ENCODE peak calls at places on chromosomes 1 and 21, in eight cellular contexts. U is OCI-LY7; W is fibroblast of mammary gland; A is hepatic stellate cell; G is stimulated activated CD4-positive, alpha-beta T cell treated with anti-CD3 and anti-CD28 coated beads, Interleukin-15, amount 100 ng/mL, for 24 hours; I is C1 segment of cervical spinal cord; F is HEK293T; N is B cell. R is an unnamed sample.

GRCh38 chr1:118077331-118078055 is 107.5 kb downstream of the SPAG17 start:
- DNase-seq in U (no peak), W (peak), A (no peak), G (no peak), I (no peak), F (peak), N (no peak), R (no peak)

GRCh38 chr1:203860396-203860951 is 925 bp upstream of the SNRPE start:
- DNase-seq in U (no peak), W (peak), A (no peak), G (no peak), I (no peak), F (peak), N (peak), R (no peak)

GRCh38 chr1:155952505-155952890 is 11.1 kb downstream of the RXFP4 start:
- DNase-seq in U (no peak), W (no peak), A (no peak), G (no peak), I (no peak), F (no peak), N (no peak), R (no peak)

GRCh38 chr21:28229811-28230210 is 762.9 kb downstream of the LTN1 start:
- DNase-seq in U (no peak), W (peak), A (peak), G (no peak), I (no peak), F (no peak), N (no peak), R (no peak)

GRCh38 chr1:161915051-161915503 is 108.6 kb downstream of the OLFML2B start:
- DNase-seq in U (no peak), W (peak), A (no peak), G (peak), I (no peak), F (no peak), N (no peak), R (no peak)

GRCh38 chr1:68049941-68050878 is at the start of gene DIRAS3:
- DNase-seq in U (no peak), W (peak), A (no peak), G (no peak), I (no peak), F (no peak), N (no peak), R (peak)

GRCh38 chr1:212588137-212588510 is 20.4 kb upstream of the ATF3 start:
- DNase-seq in U (no peak), W (no peak), A (no peak), G (no peak), I (no peak), F (no peak), N (no peak), R (no peak)

GRCh38 chr1:117662667-117663066 is 56.8 kb downstream of the TENT5C start:
- DNase-seq in U (no peak), W (no peak), A (no peak), G (no peak), I (no peak), F (no peak), N (no peak), R (no peak)

GRCh38 chr1:246106342-246106763 is 400.7 kb downstream of the SMYD3 start:
- DNase-seq in U (no peak), W (peak), A (no peak), G (no peak), I (no peak), F (no peak), N (no peak), R (no peak)

GRCh38 chr1:170562644-170563338 is 30.8 kb downstream of the GORAB start:
- DNase-seq in U (no peak), W (peak), A (peak), G (peak), I (no peak), F (peak), N (no peak), R (no peak)

GRCh38 chr1:168135982-168136708 is 585 bp downstream of the GPR161 start:
- DNase-seq in U (no peak), W (peak), A (peak), G (peak), I (no peak), F (no peak), N (peak), R (peak)

GRCh38 chr1:59418361-59418760 is 121.5 kb downstream of the FGGY start:
- DNase-seq in U (no peak), W (no peak), A (no peak), G (no peak), I (no peak), F (no peak), N (no peak), R (no peak)

GRCh38 chr21:44837537-44837936 is 19.7 kb upstream of the SUMO3 start:
- DNase-seq in U (no peak), W (no peak), A (no peak), G (no peak), I (no peak), F (no peak), N (no peak), R (no peak)

GRCh38 chr1:208007938-208008342 is 97.0 kb upstream of the CD34 start:
- DNase-seq in U (no peak), W (peak), A (peak), G (no peak), I (no peak), F (no peak), N (no peak), R (no peak)

GRCh38 chr1:206453111-206453510 is 17.2 kb upstream of the IKBKE start:
- DNase-seq in U (no peak), W (no peak), A (no peak), G (no peak), I (no peak), F (no peak), N (no peak), R (no peak)

GRCh38 chr1:212621830-212622315 is 13.3 kb downstream of the ATF3 start:
- DNase-seq in U (no peak), W (no peak), A (no peak), G (no peak), I (no peak), F (no peak), N (no peak), R (no peak)

GRCh38 chr1:15911927-15912326 is 64.0 kb downstream of the ZBTB17 start:
- DNase-seq in U (no peak), W (no peak), A (no peak), G (no peak), I (no peak), F (no peak), N (no peak), R (no peak)

R was measured in nephron progenitor cell.